ENCODE peak calls at places on chromosomes 16 and 17, in five cellular contexts. L is epithelial cell of esophagus, C is astrocyte of the spinal cord, K is A549, F is breast epithelium. W is an unnamed sample.
A peak's percentile ranks its signal among the peaks of the same experiment; 100 is the strongest.

GRCh38 chr17:77010667-77011066 is 130.1 kb upstream of the SEC14L1 start:
- DNase-seq in K (no peak), C (no peak), L (no peak), F (no peak), W (no peak)

GRCh38 chr17:48746916-48747444 is 18.4 kb upstream of the HOXB13 start:
- DNase-seq in C (no peak), L (no peak), F (no peak), K (no peak), W (no peak)

GRCh38 chr17:78736526-78737079 is 45.5 kb downstream of the CYTH1 start:
- DNase-seq in L (peak; percentile 97), C (no peak), F (peak; percentile 87), K (peak; percentile 89), W (peak; percentile 83)

GRCh38 chr16:27906883-27907282 is 156.6 kb downstream of the GSG1L start:
- DNase-seq in K (peak; percentile 25), F (no peak), C (no peak), L (no peak), W (no peak)

GRCh38 chr17:43019418-43019817 is 2.8 kb downstream of the VAT1 start:
- DNase-seq in L (no peak), K (no peak), C (no peak), F (no peak), W (no peak)

GRCh38 chr16:67249178-67249759 is 490 bp downstream of the SLC9A5 start:
- DNase-seq in F (no peak), L (no peak), K (no peak), C (no peak), W (no peak)

GRCh38 chr16:10957771-10958486 is 13.6 kb downstream of the CLEC16A start:
- DNase-seq in C (no peak), K (no peak), F (peak; percentile 22), L (peak; percentile 46), W (no peak)

GRCh38 chr16:2963611-2964415 is at the start of gene KREMEN2:
- DNase-seq in F (no peak), L (peak; percentile 72), C (no peak), K (peak; percentile 82), W (peak; percentile 67)

GRCh38 chr16:17564856-17565255 is 94.1 kb upstream of the XYLT1 start:
- DNase-seq in K (no peak), F (no peak), L (no peak), C (no peak), W (no peak)

GRCh38 chr16:70302745-70303144 is 3.8 kb downstream of the DDX19B start:
- DNase-seq in L (peak; percentile 25), F (no peak), C (no peak), K (no peak), W (no peak)

GRCh38 chr17:32926183-32926582 is 1.8 kb upstream of the TMEM98 start:
- DNase-seq in F (no peak), K (no peak), L (no peak), C (no peak), W (no peak)

GRCh38 chr17:61201211-61201610 is 198.4 kb upstream of the TBX2 start:
- DNase-seq in F (no peak), L (no peak), K (peak; percentile 25), C (peak; percentile 89), W (no peak)

GRCh38 chr17:42891539-42892152 is 9.0 kb upstream of the G6PC1 start:
- DNase-seq in L (no peak), C (no peak), K (no peak), F (no peak), W (no peak)

GRCh38 chr17:82097919-82098168 is 192 bp downstream of the FASN start:
- DNase-seq in F (no peak), K (no peak), C (no peak), L (no peak), W (no peak)

GRCh38 chr16:82603784-82604411 is 22.9 kb upstream of the CDH13 start:
- DNase-seq in F (no peak), C (peak; percentile 61), L (peak; percentile 66), K (no peak), W (no peak)

GRCh38 chr17:40086150-40087044 is 14.0 kb downstream of the NR1D1 start:
- DNase-seq in K (peak; percentile 85), C (no peak), L (no peak), F (no peak), W (no peak)

GRCh38 chr17:30858556-30859250 is 26.9 kb downstream of the ATAD5 start:
- DNase-seq in L (peak; percentile 38), C (no peak), F (no peak), K (no peak), W (no peak)

GRCh38 chr16:73279451-73279850 is 231.5 kb upstream of the ZFHX3 start:
- DNase-seq in F (no peak), L (no peak), C (no peak), K (no peak), W (no peak)

GRCh38 chr17:61806081-61806828 is 57.1 kb downstream of the BRIP1 start:
- DNase-seq in F (no peak), C (no peak), K (no peak), L (no peak), W (no peak)

GRCh38 chr17:39027440-39028035 is 60.3 kb upstream of the FBXO47 start:
- DNase-seq in L (no peak), F (no peak), K (no peak), C (no peak), W (no peak)

DNA sequence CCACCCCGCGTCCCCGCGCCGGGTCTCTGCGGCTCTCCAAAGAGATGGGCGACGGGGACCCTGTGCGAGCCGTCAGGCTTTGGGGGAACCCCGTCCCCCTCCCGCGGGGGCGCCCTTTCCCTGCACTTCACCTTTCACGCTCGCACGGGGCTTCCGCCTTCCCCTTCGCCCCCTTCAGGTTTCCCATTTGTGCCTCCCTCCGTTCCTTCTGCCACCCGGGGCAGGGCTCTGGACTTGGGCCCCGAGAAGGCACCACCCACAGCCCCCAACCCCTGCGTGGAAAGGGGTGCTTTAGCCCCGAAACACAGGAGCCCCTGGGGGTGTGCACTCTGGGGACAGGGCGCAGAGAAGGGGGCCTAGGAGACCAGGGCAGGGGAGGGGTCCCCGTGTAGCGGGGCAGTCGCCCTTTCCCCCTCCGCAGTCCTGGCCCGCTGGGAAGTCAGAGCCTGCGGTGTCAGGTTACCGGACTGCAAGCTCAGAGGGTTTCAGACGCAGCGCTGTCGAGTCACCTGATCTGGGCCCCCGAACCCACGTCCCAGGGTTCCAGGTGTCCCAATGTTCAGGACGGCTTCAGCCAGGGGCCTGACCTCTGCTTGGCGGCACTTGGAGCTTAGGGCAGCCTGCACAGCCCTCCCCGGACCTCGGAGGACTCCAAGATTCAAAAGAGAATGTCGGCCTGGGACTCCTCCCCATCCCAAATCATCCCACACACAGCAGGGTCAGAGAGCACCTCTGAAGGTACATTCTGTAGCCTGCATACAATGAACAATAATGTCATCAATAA is 6.7 kb upstream of the CCDC92B start:
- DNase-seq in L (peak; percentile 11), C (no peak), K (no peak), F (no peak), W (no peak)
- TF ChIP-seq CTCF in L (no peak), C (no peak), K (no peak), F (no peak), W (no peak)

DNA sequence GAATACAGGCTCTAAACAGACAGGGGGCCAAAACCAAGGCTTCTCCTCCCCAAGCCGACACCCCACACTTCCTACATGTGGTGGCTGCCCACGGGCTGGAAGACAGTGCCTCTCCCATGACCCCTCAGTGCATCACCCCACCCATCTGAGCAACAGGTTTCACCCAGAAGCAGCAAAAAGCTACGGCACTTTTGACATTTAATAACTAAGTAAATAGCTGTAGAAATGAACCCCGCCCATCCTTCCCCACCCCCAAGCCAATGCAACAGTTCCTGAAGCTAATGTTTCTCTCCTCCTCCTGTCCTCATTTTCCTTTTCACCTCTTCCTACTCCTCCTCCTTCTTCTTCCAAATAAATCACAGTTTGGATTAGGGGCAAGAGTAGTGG is 9.9 kb upstream of the SOX9 start:
- DNase-seq in K (no peak), F (no peak), C (no peak), L (no peak), W (no peak)
- TF ChIP-seq CTCF in K (no peak), F (no peak), C (no peak), L (no peak), W (no peak)

GRCh38 chr17:50923611-50924010 is 57.5 kb upstream of the TOB1 start:
- DNase-seq in L (no peak), C (no peak), F (no peak), K (no peak), W (no peak)
- TF ChIP-seq CTCF in L (no peak), C (no peak), F (no peak), K (no peak), W (no peak)

GRCh38 chr17:17681187-17681743 is at the start of gene RAI1:
- DNase-seq in K (peak; percentile 74), L (peak; percentile 81), F (peak; percentile 73), C (peak; percentile 82), W (no peak)
- TF ChIP-seq CTCF in K (peak; percentile 99), L (peak; percentile 23), F (no peak), C (peak; percentile 39), W (peak; percentile 77)

GRCh38 chr16:48113471-48113870 is 42.3 kb downstream of the ABCC12 start:
- DNase-seq in F (no peak), L (peak; percentile 41), K (no peak), C (no peak), W (no peak)
- TF ChIP-seq CTCF in F (no peak), L (peak; percentile 52), K (peak; percentile 31), C (no peak), W (no peak)

W was measured in suprapubic skin.